ENCODE peak calls at places on chromosomes 11 and 22, in four cellular contexts. One of them, this sample, is unnamed.

GRCh38 chr11:122697636-122698167 is 42.2 kb downstream of the UBASH3B start:
- DNase-seq in GM04504: no peak
- DNase-seq in G401: no peak
- DNase-seq in immature natural killer cell: no peak
- DNase-seq in this sample: no peak

GRCh38 chr11:102552447-102553200 is 22.1 kb upstream of the MMP7 start:
- DNase-seq in GM04504: no peak
- DNase-seq in G401: no peak
- DNase-seq in immature natural killer cell: no peak
- DNase-seq in this sample: no peak

GRCh38 chr22:26585104-26585790 is 4.7 kb downstream of the TPST2 start:
- DNase-seq in GM04504: peak; percentile 73
- DNase-seq in immature natural killer cell: no peak
- DNase-seq in G401: no peak
- DNase-seq in this sample: no peak

GRCh38 chr11:129728571-129728970 is 87.1 kb upstream of the TMEM45B start:
- DNase-seq in GM04504: no peak
- DNase-seq in G401: no peak
- DNase-seq in immature natural killer cell: no peak
- DNase-seq in this sample: peak; percentile 63

GRCh38 chr11:24734742-24735141 is 237.9 kb downstream of the LUZP2 start:
- DNase-seq in immature natural killer cell: no peak
- DNase-seq in G401: no peak
- DNase-seq in GM04504: no peak
- DNase-seq in this sample: no peak

GRCh38 chr22:41448189-41448808 is 1.7 kb upstream of the TOB2 start:
- DNase-seq in GM04504: peak; percentile 99
- DNase-seq in G401: peak; percentile 100
- DNase-seq in immature natural killer cell: peak; percentile 89
- DNase-seq in this sample: peak; percentile 99

GRCh38 chr11:78647986-78648875 is 73.6 kb upstream of the NARS2 start:
- DNase-seq in G401: no peak
- DNase-seq in GM04504: no peak
- DNase-seq in immature natural killer cell: no peak
- DNase-seq in this sample: no peak

GRCh38 chr11:7614656-7615055 is 58.6 kb downstream of the CYB5R2 start:
- DNase-seq in immature natural killer cell: no peak
- DNase-seq in G401: no peak
- DNase-seq in GM04504: no peak
- DNase-seq in this sample: no peak

GRCh38 chr11:117300301-117300700 is 9.2 kb downstream of the BACE1-AS start:
- DNase-seq in GM04504: no peak
- DNase-seq in immature natural killer cell: no peak
- DNase-seq in G401: peak; percentile 39
- DNase-seq in this sample: no peak

GRCh38 chr11:3200388-3201111 is 18.1 kb downstream of the MRGPRG start:
- DNase-seq in immature natural killer cell: no peak
- DNase-seq in GM04504: no peak
- DNase-seq in G401: no peak
- DNase-seq in this sample: no peak

GRCh38 chr11:65785329-65786007 is 1.4 kb upstream of the OVOL1 start:
- DNase-seq in immature natural killer cell: no peak
- DNase-seq in G401: no peak
- DNase-seq in GM04504: no peak
- DNase-seq in this sample: no peak

GRCh38 chr22:20247010-20247505 is 21.1 kb downstream of the RTN4R start:
- DNase-seq in GM04504: peak; percentile 36
- DNase-seq in immature natural killer cell: no peak
- DNase-seq in G401: peak; percentile 42
- DNase-seq in this sample: no peak

GRCh38 chr11:11966826-11967668 is 41.4 kb downstream of the DKK3 start:
- DNase-seq in immature natural killer cell: peak; percentile 42
- DNase-seq in GM04504: no peak
- DNase-seq in G401: peak; percentile 71
- DNase-seq in this sample: no peak

GRCh38 chr11:34501962-34502361 is 11.6 kb downstream of the ELF5 start:
- DNase-seq in G401: no peak
- DNase-seq in immature natural killer cell: no peak
- DNase-seq in GM04504: no peak
- DNase-seq in this sample: no peak

GRCh38 chr11:69105431-69106123 is 50.2 kb upstream of the SMIM38 start:
- DNase-seq in GM04504: no peak
- DNase-seq in G401: peak; percentile 59
- DNase-seq in immature natural killer cell: no peak
- DNase-seq in this sample: no peak

GRCh38 chr11:119144825-119145476 is 3.9 kb upstream of the ABCG4 start:
- DNase-seq in GM04504: peak; percentile 24
- DNase-seq in G401: peak; percentile 72
- DNase-seq in immature natural killer cell: peak; percentile 23
- DNase-seq in this sample: no peak

GRCh38 chr11:115168229-115168671 is 336.0 kb downstream of the CADM1 start:
- DNase-seq in GM04504: no peak
- DNase-seq in immature natural killer cell: no peak
- DNase-seq in G401: peak; percentile 92
- DNase-seq in this sample: no peak

GRCh38 chr11:112761911-112762685 is 199.1 kb upstream of the NCAM1 start:
- DNase-seq in G401: no peak
- DNase-seq in GM04504: no peak
- DNase-seq in immature natural killer cell: no peak
- DNase-seq in this sample: no peak

GRCh38 chr11:9461068-9461759 is 402 bp downstream of the ZNF143 start:
- DNase-seq in immature natural killer cell: peak; percentile 87
- DNase-seq in GM04504: peak; percentile 89
- DNase-seq in G401: peak; percentile 86
- DNase-seq in this sample: peak; percentile 60

GRCh38 chr11:130381317-130381716 is 47.1 kb downstream of the ADAMTS8 start:
- DNase-seq in immature natural killer cell: no peak
- DNase-seq in G401: no peak
- DNase-seq in GM04504: no peak
- DNase-seq in this sample: no peak

GRCh38 chr11:45412033-45412432 is 125.9 kb upstream of the SYT13 start:
- DNase-seq in immature natural killer cell: no peak
- DNase-seq in GM04504: no peak
- DNase-seq in G401: peak; percentile 55
- DNase-seq in this sample: no peak

GRCh38 chr22:43796567-43796966 is 15.5 kb downstream of the EFCAB6 start:
- DNase-seq in G401: peak; percentile 10
- DNase-seq in GM04504: peak; percentile 28
- DNase-seq in immature natural killer cell: no peak
- DNase-seq in this sample: peak; percentile 23

GRCh38 chr22:23503142-23503541 is 76.9 kb downstream of the IGLL1 start:
- DNase-seq in immature natural killer cell: no peak
- DNase-seq in GM04504: no peak
- DNase-seq in G401: no peak
- DNase-seq in this sample: no peak

GRCh38 chr22:27576815-27577564 is 224.6 kb downstream of the MN1 start:
- DNase-seq in immature natural killer cell: no peak
- DNase-seq in GM04504: no peak
- DNase-seq in G401: no peak
- DNase-seq in this sample: no peak

GRCh38 chr11:116312560-116313340 is 460.0 kb downstream of the BUD13 start:
- DNase-seq in immature natural killer cell: no peak
- DNase-seq in G401: peak; percentile 32
- DNase-seq in GM04504: no peak
- DNase-seq in this sample: peak; percentile 61

GRCh38 chr11:69374110-69374981 is 80.4 kb downstream of the MYEOV start:
- DNase-seq in GM04504: no peak
- DNase-seq in immature natural killer cell: no peak
- DNase-seq in G401: no peak
- DNase-seq in this sample: no peak

This sample was measured in LNCaP clone FGC.